ENCODE peak calls at places on chromosomes 5 and 9, in eight cellular contexts. Y is left cardiac atrium, P is PC-9, S is mucosa of descending colon, U is renal cortical epithelial cell, B is T-cell, C is A549, Q is amygdala. H is an unnamed sample.

GRCh38 chr5:118651002-118651401 is 337.3 kb downstream of the DTWD2 start:
- DNase-seq in Y (no peak), P (no peak), S (no peak), U (no peak), B (no peak), C (no peak), Q (no peak), H (no peak)

GRCh38 chr5:52712354-52712753 is 75.4 kb upstream of the ITGA1 start:
- DNase-seq in Y (no peak), P (no peak), S (no peak), U (no peak), B (no peak), C (no peak), Q (no peak), H (no peak)

GRCh38 chr5:91150636-91151035 is 232.5 kb downstream of the ARRDC3 start:
- DNase-seq in Y (no peak), P (no peak), S (no peak), U (no peak), B (no peak), C (no peak), Q (no peak), H (no peak)

GRCh38 chr9:92122792-92123191 is 7.6 kb upstream of the SPTLC1 start:
- DNase-seq in Y (no peak), P (no peak), S (no peak), U (no peak), B (no peak), C (no peak), Q (no peak), H (no peak)

GRCh38 chr5:133844836-133845235 is 123.6 kb downstream of the C5orf15 start:
- DNase-seq in Y (no peak), P (no peak), S (no peak), U (peak), B (no peak), C (no peak), Q (no peak), H (no peak)

GRCh38 chr9:106830527-106831140 is 32.3 kb upstream of the ZNF462 start:
- DNase-seq in Y (no peak), P (no peak), S (no peak), U (peak), B (no peak), C (no peak), Q (no peak), H (no peak)

GRCh38 chr9:124769451-124770358 is 1.4 kb downstream of the NR6A1 start:
- DNase-seq in Y (no peak), P (peak), S (peak), U (peak), B (no peak), C (peak), Q (no peak), H (no peak)

GRCh38 chr5:78755822-78756429 is 107.4 kb upstream of the LHFPL2 start:
- DNase-seq in Y (no peak), P (peak), S (no peak), U (no peak), B (no peak), C (no peak), Q (no peak), H (no peak)